ENCODE peak calls at places on chromosomes 13 and 19, in eight cellular contexts. One of them, this sample, is unnamed.

GRCh38 chr19:10553087-10553667 is 9.5 kb downstream of the ATG4D start:
- DNase-seq in epithelial cell of esophagus: no peak
- DNase-seq in uterus: no peak
- DNase-seq in left lung: no peak
- DNase-seq in ascending aorta: no peak
- DNase-seq in body of pancreas: no peak
- DNase-seq in esophagus squamous epithelium: no peak
- DNase-seq in cardiac muscle cell: no peak
- DNase-seq in this sample: no peak

GRCh38 chr19:29966594-29967249 is 24.7 kb downstream of the URI1 start:
- DNase-seq in cardiac muscle cell: peak
- DNase-seq in left lung: no peak
- DNase-seq in body of pancreas: no peak
- DNase-seq in esophagus squamous epithelium: no peak
- DNase-seq in ascending aorta: no peak
- DNase-seq in epithelial cell of esophagus: peak
- DNase-seq in uterus: no peak
- DNase-seq in this sample: no peak

GRCh38 chr19:33904681-33905080 is 108.0 kb downstream of the KCTD15 start:
- DNase-seq in esophagus squamous epithelium: no peak
- DNase-seq in epithelial cell of esophagus: peak
- DNase-seq in left lung: no peak
- DNase-seq in ascending aorta: no peak
- DNase-seq in cardiac muscle cell: peak
- DNase-seq in body of pancreas: peak
- DNase-seq in uterus: no peak
- DNase-seq in this sample: no peak

GRCh38 chr13:114241918-114242317 is 7.2 kb downstream of the CDC16 start:
- DNase-seq in uterus: no peak
- DNase-seq in left lung: no peak
- DNase-seq in ascending aorta: no peak
- DNase-seq in esophagus squamous epithelium: no peak
- DNase-seq in body of pancreas: no peak
- DNase-seq in cardiac muscle cell: no peak
- DNase-seq in epithelial cell of esophagus: no peak
- DNase-seq in this sample: no peak

GRCh38 chr19:11087870-11088507 is 1.3 kb upstream of the LDLR start:
- DNase-seq in uterus: no peak
- DNase-seq in ascending aorta: no peak
- DNase-seq in body of pancreas: no peak
- DNase-seq in esophagus squamous epithelium: no peak
- DNase-seq in cardiac muscle cell: no peak
- DNase-seq in epithelial cell of esophagus: no peak
- DNase-seq in left lung: no peak
- DNase-seq in this sample: no peak

GRCh38 chr13:24016046-24016445 is 118.7 kb upstream of the C1QTNF9B start:
- DNase-seq in body of pancreas: no peak
- DNase-seq in uterus: no peak
- DNase-seq in epithelial cell of esophagus: no peak
- DNase-seq in cardiac muscle cell: no peak
- DNase-seq in ascending aorta: no peak
- DNase-seq in left lung: no peak
- DNase-seq in esophagus squamous epithelium: no peak
- DNase-seq in this sample: no peak

GRCh38 chr19:29671393-29672076 is 6.3 kb downstream of the PLEKHF1 start:
- DNase-seq in left lung: peak
- DNase-seq in cardiac muscle cell: peak
- DNase-seq in body of pancreas: peak
- DNase-seq in epithelial cell of esophagus: peak
- DNase-seq in uterus: peak
- DNase-seq in esophagus squamous epithelium: peak
- DNase-seq in ascending aorta: no peak
- DNase-seq in this sample: no peak

GRCh38 chr13:71831716-71832115 is 35.3 kb downstream of the DACH1 start:
- DNase-seq in esophagus squamous epithelium: no peak
- DNase-seq in uterus: no peak
- DNase-seq in cardiac muscle cell: no peak
- DNase-seq in ascending aorta: no peak
- DNase-seq in body of pancreas: no peak
- DNase-seq in left lung: no peak
- DNase-seq in epithelial cell of esophagus: no peak
- DNase-seq in this sample: no peak

GRCh38 chr19:38539751-38540150 is 78.0 kb downstream of the MAP4K1 start:
- DNase-seq in uterus: no peak
- DNase-seq in body of pancreas: no peak
- DNase-seq in left lung: no peak
- DNase-seq in cardiac muscle cell: no peak
- DNase-seq in esophagus squamous epithelium: no peak
- DNase-seq in ascending aorta: no peak
- DNase-seq in epithelial cell of esophagus: no peak
- DNase-seq in this sample: no peak

GRCh38 chr13:39263033-39263432 is 224.8 kb downstream of the NHLRC3 start:
- DNase-seq in esophagus squamous epithelium: no peak
- DNase-seq in body of pancreas: peak
- DNase-seq in epithelial cell of esophagus: peak
- DNase-seq in uterus: peak
- DNase-seq in ascending aorta: no peak
- DNase-seq in left lung: no peak
- DNase-seq in cardiac muscle cell: peak
- DNase-seq in this sample: peak

GRCh38 chr13:48493076-48493765 is 39.7 kb downstream of the RCBTB2 start:
- DNase-seq in epithelial cell of esophagus: peak
- DNase-seq in esophagus squamous epithelium: no peak
- DNase-seq in left lung: no peak
- DNase-seq in uterus: no peak
- DNase-seq in cardiac muscle cell: peak
- DNase-seq in body of pancreas: no peak
- DNase-seq in ascending aorta: no peak
- DNase-seq in this sample: no peak

GRCh38 chr13:75486654-75487053 is 4.7 kb upstream of the TBC1D4 start:
- DNase-seq in uterus: no peak
- DNase-seq in ascending aorta: no peak
- DNase-seq in body of pancreas: no peak
- DNase-seq in epithelial cell of esophagus: no peak
- DNase-seq in left lung: no peak
- DNase-seq in cardiac muscle cell: no peak
- DNase-seq in esophagus squamous epithelium: no peak
- DNase-seq in this sample: no peak

GRCh38 chr19:47663435-47663910 is 49.7 kb upstream of the EHD2 start:
- DNase-seq in left lung: no peak
- DNase-seq in cardiac muscle cell: peak
- DNase-seq in esophagus squamous epithelium: no peak
- DNase-seq in epithelial cell of esophagus: peak
- DNase-seq in ascending aorta: no peak
- DNase-seq in body of pancreas: no peak
- DNase-seq in uterus: no peak
- DNase-seq in this sample: no peak

GRCh38 chr19:1073956-1074511 is 7.1 kb downstream of the ARHGAP45 start:
- DNase-seq in cardiac muscle cell: no peak
- DNase-seq in left lung: no peak
- DNase-seq in esophagus squamous epithelium: no peak
- DNase-seq in body of pancreas: no peak
- DNase-seq in ascending aorta: no peak
- DNase-seq in epithelial cell of esophagus: no peak
- DNase-seq in uterus: no peak
- DNase-seq in this sample: no peak

GRCh38 chr19:1074512-1075283 is 7.7 kb downstream of the ARHGAP45 start:
- DNase-seq in left lung: peak
- DNase-seq in body of pancreas: peak
- DNase-seq in cardiac muscle cell: no peak
- DNase-seq in ascending aorta: no peak
- DNase-seq in esophagus squamous epithelium: peak
- DNase-seq in uterus: peak
- DNase-seq in epithelial cell of esophagus: no peak
- DNase-seq in this sample: peak

GRCh38 chr19:1076046-1076386 is 9.0 kb downstream of the ARHGAP45 start:
- DNase-seq in uterus: no peak
- DNase-seq in ascending aorta: no peak
- DNase-seq in esophagus squamous epithelium: no peak
- DNase-seq in left lung: no peak
- DNase-seq in body of pancreas: no peak
- DNase-seq in cardiac muscle cell: no peak
- DNase-seq in epithelial cell of esophagus: no peak
- DNase-seq in this sample: no peak

GRCh38 chr19:1079566-1080111 is 12.7 kb downstream of the ARHGAP45 start:
- DNase-seq in uterus: no peak
- DNase-seq in ascending aorta: no peak
- DNase-seq in body of pancreas: no peak
- DNase-seq in epithelial cell of esophagus: no peak
- DNase-seq in esophagus squamous epithelium: no peak
- DNase-seq in left lung: peak
- DNase-seq in cardiac muscle cell: no peak
- DNase-seq in this sample: peak

GRCh38 chr19:1076951-1077350 is 10.0 kb downstream of the ARHGAP45 start:
- DNase-seq in ascending aorta: peak
- DNase-seq in cardiac muscle cell: no peak
- DNase-seq in left lung: peak
- DNase-seq in body of pancreas: peak
- DNase-seq in esophagus squamous epithelium: peak
- DNase-seq in epithelial cell of esophagus: peak
- DNase-seq in uterus: no peak
- DNase-seq in this sample: peak
- H3K4me3 ChIP-seq in ascending aorta: no peak
- H3K4me3 ChIP-seq in cardiac muscle cell: no peak
- H3K4me3 ChIP-seq in left lung: peak
- H3K4me3 ChIP-seq in body of pancreas: no peak
- H3K4me3 ChIP-seq in esophagus squamous epithelium: peak
- H3K4me3 ChIP-seq in epithelial cell of esophagus: peak
- H3K4me3 ChIP-seq in uterus: no peak
- H3K4me3 ChIP-seq in this sample: peak

DNA sequence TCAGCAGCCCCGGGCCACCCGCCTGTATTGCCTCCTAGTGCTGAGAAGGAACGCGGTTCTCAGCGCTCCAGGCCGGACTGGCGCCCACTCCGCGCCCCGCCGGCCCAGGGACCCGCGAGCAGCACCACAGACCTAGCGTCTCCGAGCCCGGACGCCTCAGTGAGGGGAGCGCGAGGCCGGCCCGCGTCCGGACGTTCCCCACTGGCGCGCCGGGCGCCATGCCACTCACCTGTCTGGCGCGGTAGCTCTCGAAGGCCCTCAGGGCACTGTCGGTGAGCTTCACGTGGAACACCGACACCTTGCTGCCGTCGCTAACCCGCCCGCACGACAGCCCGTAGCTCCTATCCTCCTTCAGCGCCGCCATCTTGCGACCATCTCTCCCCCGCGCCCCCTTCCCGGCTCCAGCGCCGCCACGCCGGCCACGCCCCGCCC is at the start of gene ELL:
- DNase-seq in cardiac muscle cell: no peak
- DNase-seq in uterus: no peak
- DNase-seq in esophagus squamous epithelium: no peak
- DNase-seq in left lung: no peak
- DNase-seq in epithelial cell of esophagus: no peak
- DNase-seq in ascending aorta: no peak
- DNase-seq in body of pancreas: no peak
- DNase-seq in this sample: no peak
- TF ChIP-seq CTCF in cardiac muscle cell: no peak
- TF ChIP-seq CTCF in uterus: no peak
- TF ChIP-seq CTCF in esophagus squamous epithelium: peak
- TF ChIP-seq CTCF in left lung: no peak
- TF ChIP-seq CTCF in epithelial cell of esophagus: no peak
- TF ChIP-seq CTCF in ascending aorta: peak
- TF ChIP-seq CTCF in body of pancreas: no peak
- TF ChIP-seq CTCF in this sample: no peak

GRCh38 chr19:6465663-6466062 is 1.6 kb downstream of the CRB3 start:
- DNase-seq in uterus: no peak
- DNase-seq in esophagus squamous epithelium: no peak
- DNase-seq in cardiac muscle cell: no peak
- DNase-seq in epithelial cell of esophagus: no peak
- DNase-seq in ascending aorta: no peak
- DNase-seq in body of pancreas: no peak
- DNase-seq in left lung: no peak
- DNase-seq in this sample: no peak

GRCh38 chr19:6464070-6464873 is at the start of gene CRB3:
- DNase-seq in body of pancreas: peak
- DNase-seq in ascending aorta: no peak
- DNase-seq in epithelial cell of esophagus: peak
- DNase-seq in uterus: no peak
- DNase-seq in esophagus squamous epithelium: no peak
- DNase-seq in left lung: peak
- DNase-seq in cardiac muscle cell: no peak
- DNase-seq in this sample: peak

GRCh38 chr19:6466526-6467248 is 2.6 kb downstream of the CRB3 start:
- DNase-seq in uterus: no peak
- DNase-seq in body of pancreas: no peak
- DNase-seq in epithelial cell of esophagus: no peak
- DNase-seq in esophagus squamous epithelium: no peak
- DNase-seq in ascending aorta: no peak
- DNase-seq in cardiac muscle cell: no peak
- DNase-seq in left lung: no peak
- DNase-seq in this sample: no peak

GRCh38 chr19:6467384-6467783 is 3.3 kb downstream of the CRB3 start:
- DNase-seq in esophagus squamous epithelium: no peak
- DNase-seq in epithelial cell of esophagus: no peak
- DNase-seq in cardiac muscle cell: no peak
- DNase-seq in body of pancreas: no peak
- DNase-seq in left lung: no peak
- DNase-seq in uterus: no peak
- DNase-seq in ascending aorta: no peak
- DNase-seq in this sample: no peak

DNA sequence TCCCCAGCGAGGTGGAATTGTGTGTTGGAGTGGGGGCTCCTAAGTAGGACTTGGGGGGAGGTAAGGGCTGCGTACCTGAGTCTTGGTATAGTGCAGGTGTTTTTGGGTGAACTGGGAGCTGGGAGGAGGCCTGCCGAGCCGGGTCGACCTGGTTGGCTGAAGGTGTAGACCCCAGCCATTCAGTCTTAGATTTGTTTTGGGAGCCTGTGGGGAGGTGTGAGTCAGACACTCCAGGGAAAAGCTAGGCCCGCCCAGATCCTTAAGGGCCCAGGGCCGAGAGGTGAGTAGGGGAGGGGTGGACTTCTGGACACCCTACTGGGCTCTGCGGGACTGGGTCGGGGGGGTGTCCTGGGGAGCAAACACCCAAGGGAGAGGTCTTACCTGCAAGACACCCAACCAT is 935 bp downstream of the CRB3 start:
- DNase-seq in cardiac muscle cell: no peak
- DNase-seq in ascending aorta: no peak
- DNase-seq in body of pancreas: no peak
- DNase-seq in left lung: no peak
- DNase-seq in esophagus squamous epithelium: no peak
- DNase-seq in epithelial cell of esophagus: no peak
- DNase-seq in uterus: no peak
- DNase-seq in this sample: no peak
- H3K4me3 ChIP-seq in cardiac muscle cell: no peak
- H3K4me3 ChIP-seq in ascending aorta: no peak
- H3K4me3 ChIP-seq in body of pancreas: peak
- H3K4me3 ChIP-seq in left lung: peak
- H3K4me3 ChIP-seq in esophagus squamous epithelium: peak
- H3K4me3 ChIP-seq in epithelial cell of esophagus: peak
- H3K4me3 ChIP-seq in uterus: no peak
- H3K4me3 ChIP-seq in this sample: no peak

DNA sequence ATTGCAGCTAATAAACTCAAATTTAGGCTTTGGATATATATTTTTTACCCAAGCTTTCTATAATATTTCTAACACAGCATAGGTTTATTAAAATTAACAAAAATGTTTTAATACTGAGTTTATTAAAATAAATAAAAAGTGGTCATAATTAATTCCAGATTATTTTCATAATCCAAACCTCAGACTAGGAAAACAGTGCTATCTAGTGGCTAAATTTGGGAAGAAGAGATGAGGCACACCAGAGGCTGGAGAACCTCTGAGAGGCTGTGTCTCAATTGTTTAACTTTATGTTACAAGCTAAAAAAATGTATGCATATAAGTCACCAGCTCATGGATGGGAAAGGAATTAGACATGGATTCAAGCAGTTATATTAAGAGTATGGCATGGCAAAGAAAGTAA is 392.5 kb downstream of the DIAPH3 start:
- DNase-seq in esophagus squamous epithelium: no peak
- DNase-seq in cardiac muscle cell: peak
- DNase-seq in ascending aorta: no peak
- DNase-seq in left lung: no peak
- DNase-seq in epithelial cell of esophagus: peak
- DNase-seq in uterus: no peak
- DNase-seq in body of pancreas: no peak
- DNase-seq in this sample: no peak
- TF ChIP-seq CTCF in esophagus squamous epithelium: no peak
- TF ChIP-seq CTCF in cardiac muscle cell: peak
- TF ChIP-seq CTCF in ascending aorta: no peak
- TF ChIP-seq CTCF in left lung: peak
- TF ChIP-seq CTCF in epithelial cell of esophagus: peak
- TF ChIP-seq CTCF in uterus: peak
- TF ChIP-seq CTCF in body of pancreas: peak
- TF ChIP-seq CTCF in this sample: peak

This sample was measured in Peyer's patch.